ENCODE peak calls at places on chromosomes 12 and 14, in seven cellular contexts. F is GM12892, M is H1, P is SK-N-SH, K is HepG2, J is K562, W is GM12878. G is an unnamed sample.
A peak's percentile ranks its signal among the peaks of the same experiment; 100 is the strongest.

GRCh38 chr14:30533126-30533525 is 25.8 kb upstream of the G2E3 start:
- DNase-seq in F (no peak), M (no peak), P (no peak), K (no peak), J (no peak), W (no peak), G (no peak)

GRCh38 chr12:1805441-1806081 is 14.8 kb upstream of the LRTM2 start:
- DNase-seq in F (no peak), M (no peak), P (no peak), K (no peak), J (no peak), W (no peak), G (no peak)

GRCh38 chr14:105355049-105355575 is 40.6 kb downstream of the PACS2 start:
- DNase-seq in F (no peak), M (no peak), P (no peak), K (no peak), J (no peak), W (no peak), G (no peak)

GRCh38 chr14:35858521-35859209 is 32.5 kb downstream of the BRMS1L start:
- DNase-seq in F (no peak), M (no peak), P (no peak), K (no peak), J (no peak), W (no peak), G (no peak)

GRCh38 chr12:113222730-113223531 is 1.7 kb downstream of the TPCN1 start:
- DNase-seq in F (no peak), M (no peak), P (no peak), K (peak; percentile 91), J (no peak), W (no peak), G (no peak)

GRCh38 chr14:101636081-101636560 is 74.8 kb downstream of the DIO3 start:
- DNase-seq in F (no peak), M (no peak), P (no peak), K (no peak), J (no peak), W (peak; percentile 3), G (no peak)

GRCh38 chr14:36094963-36095362 is 81.6 kb downstream of the PTCSC3 start:
- DNase-seq in F (no peak), M (no peak), P (no peak), K (no peak), J (no peak), W (no peak), G (no peak)

GRCh38 chr12:132545955-132546354 is 56.0 kb downstream of the FBRSL1 start:
- DNase-seq in F (no peak), M (no peak), P (no peak), K (no peak), J (no peak), W (no peak), G (no peak)

GRCh38 chr12:4506870-4507269 is 31.8 kb upstream of the RAD51AP1 start:
- DNase-seq in F (peak; percentile 21), M (no peak), P (no peak), K (no peak), J (no peak), W (peak; percentile 52), G (peak; percentile 31)

GRCh38 chr14:55745906-55746305 is 165.9 kb downstream of the KTN1 start:
- DNase-seq in F (no peak), M (no peak), P (no peak), K (no peak), J (no peak), W (no peak), G (no peak)

GRCh38 chr12:47124451-47124850 is 44.7 kb upstream of the AMIGO2 start:
- DNase-seq in F (no peak), M (no peak), P (no peak), K (no peak), J (no peak), W (no peak), G (no peak)

GRCh38 chr14:73613046-73613383 is 698 bp downstream of the ACOT6 start:
- DNase-seq in F (no peak), M (no peak), P (no peak), K (no peak), J (no peak), W (no peak), G (no peak)
- TF ChIP-seq TAF1 in F (no peak), M (no peak), P (no peak), K (no peak), J (no peak), W (no peak), G (no peak)

GRCh38 chr12:51253276-51253675 is 14.7 kb downstream of the DAZAP2 start:
- DNase-seq in F (no peak), M (no peak), P (no peak), K (no peak), J (no peak), W (no peak), G (no peak)
- TF ChIP-seq TAF1 in F (no peak), M (no peak), P (no peak), K (no peak), J (no peak), W (no peak), G (no peak)

DNA sequence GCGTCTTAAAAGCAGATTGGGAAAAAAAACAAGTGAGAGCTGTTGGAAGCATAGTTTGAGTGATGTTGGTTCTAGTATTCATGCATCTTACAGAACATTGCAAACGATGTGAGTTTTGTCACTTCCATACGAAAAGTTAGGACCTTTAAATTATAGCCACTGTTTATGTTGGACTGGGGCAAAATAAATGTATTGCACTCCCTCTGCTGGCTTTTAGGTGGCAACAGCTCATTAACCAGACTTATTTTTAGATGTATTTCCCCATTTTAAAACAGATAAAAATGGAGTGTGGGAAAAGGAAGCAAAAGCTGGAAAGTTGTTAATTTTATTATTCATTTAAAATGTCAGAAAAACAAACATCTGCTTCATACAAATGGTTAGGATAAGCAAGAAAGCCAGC is 111.9 kb downstream of the LGR5 start:
- DNase-seq in F (no peak), M (no peak), P (peak; percentile 22), K (no peak), J (no peak), W (no peak), G (no peak)
- TF ChIP-seq TAF1 in F (no peak), M (no peak), P (no peak), K (no peak), J (no peak), W (no peak), G (no peak)

DNA sequence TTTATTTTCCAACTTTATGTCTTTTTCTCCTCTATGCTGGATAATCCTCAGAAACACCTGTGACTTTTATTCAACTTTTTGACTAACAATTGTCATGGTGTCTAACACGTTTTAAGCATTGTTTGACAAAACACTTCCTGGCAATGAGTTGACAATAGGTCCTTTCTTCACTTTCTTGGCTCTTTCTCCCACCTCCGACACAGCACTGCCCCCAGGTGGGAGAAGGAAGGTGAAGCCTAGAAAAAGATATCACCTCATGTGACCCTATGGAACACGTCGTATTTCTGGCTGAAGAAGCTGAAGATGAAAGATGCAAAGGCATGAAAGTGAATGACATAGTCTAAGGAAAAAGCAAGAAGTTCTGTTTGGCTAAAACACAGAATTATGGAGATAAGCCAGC is 430.0 kb downstream of the ETNK1 start:
- DNase-seq in F (no peak), M (peak; percentile 71), P (no peak), K (peak; percentile 24), J (peak; percentile 8), W (no peak), G (no peak)
- TF ChIP-seq TAF1 in F (no peak), M (no peak), P (no peak), K (no peak), J (no peak), W (no peak), G (no peak)

DNA sequence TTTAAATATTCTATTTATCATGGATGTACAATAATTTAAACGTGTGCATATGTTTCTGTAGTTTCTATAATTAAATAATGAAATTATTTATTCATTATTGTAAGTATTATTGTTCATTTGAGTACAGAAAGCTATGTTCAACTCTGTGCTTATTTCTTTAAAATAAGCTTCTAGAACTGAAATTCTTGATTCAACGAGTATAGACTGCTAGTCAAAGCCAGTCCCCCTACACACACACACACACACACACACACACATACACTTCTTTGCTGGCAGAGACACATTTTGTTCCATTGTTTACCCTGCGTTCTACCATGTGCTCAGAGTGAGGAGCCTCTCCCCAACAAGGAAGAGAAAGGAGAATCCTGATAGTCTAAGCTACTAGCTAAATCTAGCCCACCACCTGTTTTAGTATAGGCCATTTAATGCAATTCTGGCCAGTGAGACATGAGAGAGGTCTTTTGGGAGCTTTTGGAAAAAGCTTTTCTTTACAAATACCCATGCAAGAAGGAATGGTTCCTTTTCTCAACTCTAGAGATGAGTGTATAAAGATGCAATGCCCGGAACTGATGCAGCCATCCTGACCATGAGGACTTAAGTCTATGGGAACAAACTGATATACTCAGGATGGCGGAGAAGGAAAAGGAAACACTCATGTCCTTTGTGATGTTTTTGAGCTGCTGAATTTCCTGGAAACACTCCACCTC is 161.4 kb downstream of the NDUFA12 start:
- DNase-seq in F (no peak), M (no peak), P (no peak), K (no peak), J (no peak), W (no peak), G (no peak)
- TF ChIP-seq TAF1 in F (no peak), M (no peak), P (no peak), K (no peak), J (no peak), W (no peak), G (no peak)

GRCh38 chr14:77006127-77006526 is 22.4 kb downstream of the IRF2BPL start:
- DNase-seq in F (no peak), M (no peak), P (no peak), K (no peak), J (no peak), W (no peak), G (no peak)
- TF ChIP-seq TAF1 in F (no peak), M (no peak), P (no peak), K (no peak), J (no peak), W (no peak), G (no peak)

GRCh38 chr12:124359671-124360581 is 65.0 kb downstream of the RFLNA start:
- DNase-seq in F (no peak), M (no peak), P (peak; percentile 77), K (no peak), J (no peak), W (no peak), G (no peak)
- TF ChIP-seq TAF1 in F (no peak), M (no peak), P (no peak), K (no peak), J (no peak), W (no peak), G (no peak)

G was measured in GM12891.